ENCODE peak calls at places on chromosomes 6 and 20, in nine cellular contexts. One of them, this sample, is unnamed. For H3K4me1, the result is how much of the 10 kb centered on the place peaks cover.

GRCh38 chr6:135506270-135506997 is 8.9 kb upstream of the AHI1 start:
- DNase-seq in neural progenitor cell: peak
- DNase-seq in GM23248: peak
- DNase-seq in HCT116: no peak
- DNase-seq in OCI-LY7: peak
- DNase-seq in MM.1S: peak
- DNase-seq in GM23338: peak
- DNase-seq in hepatocyte: peak
- DNase-seq in SK-N-SH: peak
- DNase-seq in this sample: peak

GRCh38 chr20:10519361-10520048 is 84.4 kb downstream of the SLX4IP start:
- DNase-seq in neural progenitor cell: no peak
- DNase-seq in GM23248: peak
- DNase-seq in HCT116: no peak
- DNase-seq in OCI-LY7: no peak
- DNase-seq in MM.1S: no peak
- DNase-seq in GM23338: no peak
- DNase-seq in hepatocyte: no peak
- DNase-seq in SK-N-SH: no peak
- DNase-seq in this sample: peak

GRCh38 chr6:20447157-20447556 is 45.5 kb downstream of the E2F3 start:
- DNase-seq in neural progenitor cell: no peak
- DNase-seq in GM23248: no peak
- DNase-seq in HCT116: no peak
- DNase-seq in OCI-LY7: no peak
- DNase-seq in MM.1S: no peak
- DNase-seq in GM23338: no peak
- DNase-seq in hepatocyte: no peak
- DNase-seq in SK-N-SH: no peak
- DNase-seq in this sample: no peak

GRCh38 chr6:34953084-34954025 is 64.3 kb downstream of the ANKS1A start:
- DNase-seq in neural progenitor cell: no peak
- DNase-seq in GM23248: peak
- DNase-seq in HCT116: peak
- DNase-seq in OCI-LY7: no peak
- DNase-seq in MM.1S: no peak
- DNase-seq in GM23338: no peak
- DNase-seq in hepatocyte: peak
- DNase-seq in SK-N-SH: no peak
- DNase-seq in this sample: peak

GRCh38 chr20:1364106-1364505 is 28.7 kb downstream of the FKBP1A start:
- DNase-seq in neural progenitor cell: no peak
- DNase-seq in GM23248: no peak
- DNase-seq in HCT116: no peak
- DNase-seq in OCI-LY7: no peak
- DNase-seq in MM.1S: no peak
- DNase-seq in GM23338: no peak
- DNase-seq in hepatocyte: no peak
- DNase-seq in SK-N-SH: no peak
- DNase-seq in this sample: no peak

GRCh38 chr20:1818895-1819294 is 76.3 kb upstream of the SIRPA start:
- DNase-seq in neural progenitor cell: no peak
- DNase-seq in GM23248: no peak
- DNase-seq in HCT116: no peak
- DNase-seq in OCI-LY7: no peak
- DNase-seq in MM.1S: no peak
- DNase-seq in GM23338: peak
- DNase-seq in hepatocyte: no peak
- DNase-seq in SK-N-SH: no peak
- DNase-seq in this sample: no peak

GRCh38 chr20:43537921-43538854 is 20.6 kb upstream of the SGK2 start:
- DNase-seq in neural progenitor cell: peak
- DNase-seq in GM23248: peak
- DNase-seq in HCT116: peak
- DNase-seq in OCI-LY7: peak
- DNase-seq in MM.1S: peak
- DNase-seq in GM23338: peak
- DNase-seq in hepatocyte: peak
- DNase-seq in SK-N-SH: peak
- DNase-seq in this sample: peak

GRCh38 chr6:164185342-164185920 is 770.9 kb downstream of the QKI start:
- DNase-seq in neural progenitor cell: no peak
- DNase-seq in GM23248: no peak
- DNase-seq in HCT116: no peak
- DNase-seq in OCI-LY7: no peak
- DNase-seq in MM.1S: no peak
- DNase-seq in GM23338: no peak
- DNase-seq in hepatocyte: no peak
- DNase-seq in SK-N-SH: no peak
- DNase-seq in this sample: no peak

GRCh38 chr20:51529027-51529749 is 13.3 kb downstream of the NFATC2 start:
- DNase-seq in neural progenitor cell: no peak
- DNase-seq in GM23248: peak
- DNase-seq in HCT116: no peak
- DNase-seq in OCI-LY7: no peak
- DNase-seq in MM.1S: no peak
- DNase-seq in GM23338: no peak
- DNase-seq in hepatocyte: peak
- DNase-seq in SK-N-SH: no peak
- DNase-seq in this sample: no peak

GRCh38 chr20:62878244-62879030 is 16.8 kb upstream of the TCFL5 start:
- DNase-seq in neural progenitor cell: peak
- DNase-seq in GM23248: no peak
- DNase-seq in HCT116: no peak
- DNase-seq in OCI-LY7: no peak
- DNase-seq in MM.1S: no peak
- DNase-seq in GM23338: peak
- DNase-seq in hepatocyte: no peak
- DNase-seq in SK-N-SH: no peak
- DNase-seq in this sample: no peak

GRCh38 chr6:74720923-74721322 is 484.9 kb downstream of the COL12A1 start:
- DNase-seq in neural progenitor cell: no peak
- DNase-seq in GM23248: no peak
- DNase-seq in HCT116: no peak
- DNase-seq in OCI-LY7: no peak
- DNase-seq in MM.1S: no peak
- DNase-seq in GM23338: no peak
- DNase-seq in hepatocyte: no peak
- DNase-seq in SK-N-SH: no peak
- DNase-seq in this sample: peak

GRCh38 chr6:3456395-3456767 is 469 bp downstream of the SLC22A23 start:
- DNase-seq in neural progenitor cell: no peak
- DNase-seq in GM23248: peak
- DNase-seq in HCT116: no peak
- DNase-seq in OCI-LY7: no peak
- DNase-seq in MM.1S: peak
- DNase-seq in GM23338: no peak
- DNase-seq in hepatocyte: no peak
- DNase-seq in SK-N-SH: peak
- DNase-seq in this sample: no peak

GRCh38 chr20:32871622-32872160 is 13.0 kb downstream of the EFCAB8 start:
- DNase-seq in neural progenitor cell: no peak
- DNase-seq in GM23248: no peak
- DNase-seq in HCT116: no peak
- DNase-seq in OCI-LY7: no peak
- DNase-seq in MM.1S: no peak
- DNase-seq in GM23338: no peak
- DNase-seq in hepatocyte: no peak
- DNase-seq in SK-N-SH: no peak
- DNase-seq in this sample: no peak

GRCh38 chr6:96466149-96466863 is 55.3 kb upstream of the UFL1 start:
- DNase-seq in neural progenitor cell: no peak
- DNase-seq in GM23248: no peak
- DNase-seq in HCT116: no peak
- DNase-seq in OCI-LY7: no peak
- DNase-seq in MM.1S: no peak
- DNase-seq in GM23338: no peak
- DNase-seq in hepatocyte: no peak
- DNase-seq in SK-N-SH: no peak
- DNase-seq in this sample: peak

GRCh38 chr6:16243055-16243454 is 4.7 kb downstream of the GMPR start:
- DNase-seq in neural progenitor cell: no peak
- DNase-seq in GM23248: peak
- DNase-seq in HCT116: no peak
- DNase-seq in OCI-LY7: no peak
- DNase-seq in MM.1S: no peak
- DNase-seq in GM23338: no peak
- DNase-seq in hepatocyte: no peak
- DNase-seq in SK-N-SH: no peak
- DNase-seq in this sample: peak

GRCh38 chr20:34439168-34439567 is 76.1 kb downstream of the ITCH start:
- DNase-seq in neural progenitor cell: no peak
- DNase-seq in GM23248: no peak
- DNase-seq in HCT116: no peak
- DNase-seq in OCI-LY7: no peak
- DNase-seq in MM.1S: no peak
- DNase-seq in GM23338: no peak
- DNase-seq in hepatocyte: no peak
- DNase-seq in SK-N-SH: no peak
- DNase-seq in this sample: no peak

GRCh38 chr20:45372646-45373352 is 5.3 kb downstream of the TP53TG5 start:
- DNase-seq in neural progenitor cell: peak
- DNase-seq in GM23248: peak
- DNase-seq in HCT116: no peak
- DNase-seq in OCI-LY7: no peak
- DNase-seq in MM.1S: no peak
- DNase-seq in GM23338: peak
- DNase-seq in hepatocyte: no peak
- DNase-seq in SK-N-SH: no peak
- DNase-seq in this sample: no peak

GRCh38 chr6:117232191-117232590 is 33.2 kb upstream of the VGLL2 start:
- DNase-seq in neural progenitor cell: no peak
- DNase-seq in GM23248: peak
- DNase-seq in HCT116: no peak
- DNase-seq in OCI-LY7: no peak
- DNase-seq in MM.1S: no peak
- DNase-seq in GM23338: no peak
- DNase-seq in hepatocyte: no peak
- DNase-seq in SK-N-SH: no peak
- DNase-seq in this sample: peak

GRCh38 chr6:163335671-163336545 is 78.6 kb upstream of the QKI start:
- DNase-seq in neural progenitor cell: no peak
- DNase-seq in GM23248: peak
- DNase-seq in HCT116: no peak
- DNase-seq in OCI-LY7: no peak
- DNase-seq in MM.1S: no peak
- DNase-seq in GM23338: peak
- DNase-seq in hepatocyte: no peak
- DNase-seq in SK-N-SH: no peak
- DNase-seq in this sample: no peak

GRCh38 chr6:28531479-28532128 is 5.9 kb downstream of the GPX5 start:
- DNase-seq in neural progenitor cell: peak
- DNase-seq in GM23248: no peak
- DNase-seq in HCT116: no peak
- DNase-seq in OCI-LY7: no peak
- DNase-seq in MM.1S: no peak
- DNase-seq in GM23338: peak
- DNase-seq in hepatocyte: no peak
- DNase-seq in SK-N-SH: no peak
- DNase-seq in this sample: peak
- TF ChIP-seq EZH2phosphoT487 in neural progenitor cell: no peak
- TF ChIP-seq EZH2phosphoT487 in GM23248: no peak
- TF ChIP-seq EZH2phosphoT487 in HCT116: no peak
- TF ChIP-seq EZH2phosphoT487 in OCI-LY7: no peak
- TF ChIP-seq EZH2phosphoT487 in MM.1S: no peak
- TF ChIP-seq EZH2phosphoT487 in GM23338: no peak
- TF ChIP-seq EZH2phosphoT487 in hepatocyte: no peak
- TF ChIP-seq EZH2phosphoT487 in SK-N-SH: no peak
- TF ChIP-seq EZH2phosphoT487 in this sample: no peak

GRCh38 chr6:149328083-149328482 is 10.6 kb downstream of the TAB2 start:
- DNase-seq in neural progenitor cell: no peak
- DNase-seq in GM23248: no peak
- DNase-seq in HCT116: no peak
- DNase-seq in OCI-LY7: no peak
- DNase-seq in MM.1S: no peak
- DNase-seq in GM23338: no peak
- DNase-seq in hepatocyte: no peak
- DNase-seq in SK-N-SH: no peak
- DNase-seq in this sample: no peak
- H3K4me1 ChIP-seq in neural progenitor cell: under half
- H3K4me1 ChIP-seq in GM23248: under half
- H3K4me1 ChIP-seq in HCT116: under half
- H3K4me1 ChIP-seq in OCI-LY7: under half
- H3K4me1 ChIP-seq in MM.1S: under half
- H3K4me1 ChIP-seq in GM23338: half or more
- H3K4me1 ChIP-seq in hepatocyte: under half
- H3K4me1 ChIP-seq in SK-N-SH: under half
- H3K4me1 ChIP-seq in this sample: under half

GRCh38 chr6:80636689-80637088 is 530.2 kb downstream of the BCKDHB start:
- DNase-seq in neural progenitor cell: no peak
- DNase-seq in GM23248: peak
- DNase-seq in HCT116: no peak
- DNase-seq in OCI-LY7: no peak
- DNase-seq in MM.1S: no peak
- DNase-seq in GM23338: no peak
- DNase-seq in hepatocyte: no peak
- DNase-seq in SK-N-SH: no peak
- DNase-seq in this sample: peak

GRCh38 chr6:80640176-80640575 is 533.7 kb downstream of the BCKDHB start:
- DNase-seq in neural progenitor cell: no peak
- DNase-seq in GM23248: peak
- DNase-seq in HCT116: no peak
- DNase-seq in OCI-LY7: no peak
- DNase-seq in MM.1S: peak
- DNase-seq in GM23338: no peak
- DNase-seq in hepatocyte: no peak
- DNase-seq in SK-N-SH: no peak
- DNase-seq in this sample: no peak

GRCh38 chr6:80637312-80637711 is 530.8 kb downstream of the BCKDHB start:
- DNase-seq in neural progenitor cell: no peak
- DNase-seq in GM23248: peak
- DNase-seq in HCT116: no peak
- DNase-seq in OCI-LY7: no peak
- DNase-seq in MM.1S: no peak
- DNase-seq in GM23338: no peak
- DNase-seq in hepatocyte: no peak
- DNase-seq in SK-N-SH: no peak
- DNase-seq in this sample: no peak

GRCh38 chr6:80639243-80639642 is 532.8 kb downstream of the BCKDHB start:
- DNase-seq in neural progenitor cell: no peak
- DNase-seq in GM23248: no peak
- DNase-seq in HCT116: no peak
- DNase-seq in OCI-LY7: no peak
- DNase-seq in MM.1S: no peak
- DNase-seq in GM23338: no peak
- DNase-seq in hepatocyte: no peak
- DNase-seq in SK-N-SH: no peak
- DNase-seq in this sample: no peak

GRCh38 chr6:80638222-80639055 is 532.0 kb downstream of the BCKDHB start:
- DNase-seq in neural progenitor cell: no peak
- DNase-seq in GM23248: peak
- DNase-seq in HCT116: peak
- DNase-seq in OCI-LY7: no peak
- DNase-seq in MM.1S: peak
- DNase-seq in GM23338: peak
- DNase-seq in hepatocyte: peak
- DNase-seq in SK-N-SH: peak
- DNase-seq in this sample: peak
- TF ChIP-seq EZH2phosphoT487 in neural progenitor cell: no peak
- TF ChIP-seq EZH2phosphoT487 in GM23248: no peak
- TF ChIP-seq EZH2phosphoT487 in HCT116: no peak
- TF ChIP-seq EZH2phosphoT487 in OCI-LY7: no peak
- TF ChIP-seq EZH2phosphoT487 in MM.1S: no peak
- TF ChIP-seq EZH2phosphoT487 in GM23338: no peak
- TF ChIP-seq EZH2phosphoT487 in hepatocyte: no peak
- TF ChIP-seq EZH2phosphoT487 in SK-N-SH: no peak
- TF ChIP-seq EZH2phosphoT487 in this sample: no peak

GRCh38 chr20:20466341-20466879 is 98.5 kb downstream of the INSM1 start:
- DNase-seq in neural progenitor cell: no peak
- DNase-seq in GM23248: peak
- DNase-seq in HCT116: no peak
- DNase-seq in OCI-LY7: peak
- DNase-seq in MM.1S: peak
- DNase-seq in GM23338: no peak
- DNase-seq in hepatocyte: no peak
- DNase-seq in SK-N-SH: no peak
- DNase-seq in this sample: no peak
- H3K4me1 ChIP-seq in neural progenitor cell: half or more
- H3K4me1 ChIP-seq in GM23248: under half
- H3K4me1 ChIP-seq in HCT116: under half
- H3K4me1 ChIP-seq in OCI-LY7: under half
- H3K4me1 ChIP-seq in MM.1S: under half
- H3K4me1 ChIP-seq in GM23338: under half
- H3K4me1 ChIP-seq in hepatocyte: under half
- H3K4me1 ChIP-seq in SK-N-SH: under half
- H3K4me1 ChIP-seq in this sample: under half